ENCODE peak calls at places on chromosomes 11 and 22, in seven cellular contexts. D, S, I, R, A, N and E are unnamed samples.

GRCh38 chr11:70301191-70301590 is 30.7 kb downstream of the PPFIA1 start:
- DNase-seq in D (no peak), S (no peak), I (no peak), R (no peak), A (no peak), N (no peak), E (no peak)

GRCh38 chr22:18997925-18998315 is 61.8 kb upstream of the PRODH start:
- DNase-seq in D (no peak), S (no peak), I (no peak), R (no peak), A (no peak), N (no peak), E (no peak)

GRCh38 chr11:104713366-104713765 is 184.9 kb downstream of the CASP12 start:
- DNase-seq in D (no peak), S (no peak), I (no peak), R (no peak), A (no peak), N (no peak), E (no peak)

GRCh38 chr11:14614223-14614622 is 29.4 kb upstream of the PDE3B start:
- DNase-seq in D (no peak), S (no peak), I (no peak), R (no peak), A (no peak), N (no peak), E (no peak)

GRCh38 chr11:27263046-27263445 is 100.0 kb downstream of the CCDC34 start:
- DNase-seq in D (no peak), S (no peak), I (no peak), R (peak), A (no peak), N (no peak), E (no peak)

GRCh38 chr11:126756416-126756815 is 244.2 kb downstream of the KIRREL3 start:
- DNase-seq in D (no peak), S (no peak), I (no peak), R (no peak), A (no peak), N (no peak), E (no peak)

GRCh38 chr11:24068197-24068596 is 428.7 kb upstream of the LUZP2 start:
- DNase-seq in D (no peak), S (no peak), I (no peak), R (no peak), A (no peak), N (no peak), E (no peak)

GRCh38 chr22:28743852-28744251 is 2.0 kb downstream of the HSCB start:
- DNase-seq in D (no peak), S (no peak), I (no peak), R (no peak), A (no peak), N (no peak), E (no peak)

GRCh38 chr11:8809185-8809584 is 101.8 kb upstream of the AKIP1 start:
- DNase-seq in D (no peak), S (no peak), I (no peak), R (no peak), A (no peak), N (no peak), E (no peak)

GRCh38 chr22:42427211-42427610 is 5.0 kb downstream of the NFAM1 start:
- DNase-seq in D (no peak), S (no peak), I (no peak), R (no peak), A (no peak), N (no peak), E (no peak)

GRCh38 chr11:2655834-2656622 is 43.8 kb downstream of the KCNQ1OT1 start:
- DNase-seq in D (no peak), S (no peak), I (no peak), R (no peak), A (peak), N (no peak), E (no peak)

GRCh38 chr22:46862418-46863324 is 100.2 kb downstream of the TBC1D22A start:
- DNase-seq in D (no peak), S (no peak), I (no peak), R (no peak), A (no peak), N (no peak), E (no peak)

GRCh38 chr11:23288001-23288783 is 427.9 kb upstream of the CCDC179 start:
- DNase-seq in D (no peak), S (no peak), I (no peak), R (no peak), A (no peak), N (no peak), E (no peak)

GRCh38 chr22:36546932-36547331 is 18.0 kb upstream of the EIF3D start:
- DNase-seq in D (no peak), S (no peak), I (no peak), R (no peak), A (no peak), N (no peak), E (no peak)

GRCh38 chr11:2584434-2584811 is 115.4 kb downstream of the KCNQ1OT1 start:
- DNase-seq in D (no peak), S (no peak), I (no peak), R (no peak), A (no peak), N (no peak), E (no peak)

GRCh38 chr11:8196749-8197148 is 27.9 kb upstream of the RIC3 start:
- DNase-seq in D (no peak), S (no peak), I (no peak), R (no peak), A (no peak), N (no peak), E (no peak)

GRCh38 chr11:79940976-79941735 is 500.3 kb upstream of the TENM4 start:
- DNase-seq in D (no peak), S (no peak), I (no peak), R (no peak), A (no peak), N (no peak), E (no peak)

GRCh38 chr22:46618104-46618647 is 2.0 kb upstream of the GRAMD4 start:
- DNase-seq in D (no peak), S (no peak), I (no peak), R (no peak), A (no peak), N (no peak), E (no peak)

GRCh38 chr11:70624598-70624993 is 226.3 kb downstream of the CTTN start:
- DNase-seq in D (no peak), S (no peak), I (no peak), R (no peak), A (no peak), N (no peak), E (no peak)

GRCh38 chr11:35077709-35078695 is 61.0 kb upstream of the CD44 start:
- DNase-seq in D (no peak), S (no peak), I (no peak), R (no peak), A (no peak), N (no peak), E (no peak)

GRCh38 chr11:132300283-132300682 is 929.9 kb downstream of the NTM start:
- DNase-seq in D (no peak), S (no peak), I (no peak), R (no peak), A (no peak), N (no peak), E (no peak)

GRCh38 chr11:119316017-119316728 is 757 bp downstream of the MCAM start:
- DNase-seq in D (no peak), S (no peak), I (peak), R (no peak), A (peak), N (peak), E (peak)

GRCh38 chr11:68150029-68150428 is 28.8 kb upstream of the CHKA start:
- DNase-seq in D (no peak), S (peak), I (no peak), R (no peak), A (no peak), N (no peak), E (no peak)

GRCh38 chr11:68298659-68299516 is 13.5 kb upstream of the LRP5 start:
- DNase-seq in D (no peak), S (no peak), I (no peak), R (no peak), A (no peak), N (no peak), E (no peak)

GRCh38 chr22:19940536-19941364 is 822 bp upstream of the COMT start:
- DNase-seq in D (no peak), S (no peak), I (peak), R (no peak), A (no peak), N (no peak), E (no peak)

GRCh38 chr22:20065896-20066616 is 14.0 kb upstream of the DGCR8 start:
- DNase-seq in D (no peak), S (no peak), I (no peak), R (no peak), A (no peak), N (no peak), E (no peak)

GRCh38 chr11:126032374-126032773 is 30.3 kb downstream of the CDON start:
- DNase-seq in D (no peak), S (no peak), I (no peak), R (no peak), A (no peak), N (no peak), E (no peak)

GRCh38 chr11:108239076-108239475 is 16.2 kb downstream of the ATM start:
- DNase-seq in D (no peak), S (no peak), I (no peak), R (no peak), A (no peak), N (no peak), E (no peak)

GRCh38 chr11:110438017-110438416 is 8.3 kb downstream of the FDX1 start:
- DNase-seq in D (no peak), S (no peak), I (no peak), R (no peak), A (no peak), N (no peak), E (no peak)

GRCh38 chr11:92707665-92708064 is 261.8 kb upstream of the MTNR1B start:
- DNase-seq in D (no peak), S (no peak), I (no peak), R (no peak), A (no peak), N (no peak), E (no peak)

GRCh38 chr11:76459299-76459698 is 14.5 kb downstream of the EMSY start:
- DNase-seq in D (no peak), S (no peak), I (no peak), R (no peak), A (no peak), N (no peak), E (no peak)

GRCh38 chr11:59180168-59180567 is 8.2 kb downstream of the DTX4 start:
- DNase-seq in D (no peak), S (no peak), I (no peak), R (no peak), A (no peak), N (no peak), E (no peak)
- H3K27ac ChIP-seq in D (no peak), S (no peak), I (no peak), R (peak), A (peak), N (no peak), E (no peak)

DNA sequence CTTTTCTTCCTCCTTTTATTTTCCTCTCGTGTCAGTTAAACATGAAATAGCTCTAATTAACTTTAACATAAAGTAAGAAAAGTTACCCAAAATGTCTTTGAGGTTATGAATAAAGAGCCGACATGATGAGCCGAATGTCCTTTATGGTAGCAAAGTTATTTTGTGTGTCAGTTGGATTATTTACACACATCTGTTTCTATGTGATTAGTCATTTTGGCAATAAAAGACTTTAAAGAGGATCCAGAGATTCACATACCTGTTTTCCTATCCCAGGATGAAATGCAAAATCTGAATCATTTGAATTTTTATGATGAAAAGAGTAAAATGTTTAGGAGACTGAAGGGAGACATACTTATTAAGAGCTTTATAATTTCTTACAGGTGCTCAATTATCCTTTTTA is 34.0 kb upstream of the TECTA start:
- DNase-seq in D (no peak), S (no peak), I (no peak), R (no peak), A (no peak), N (no peak), E (no peak)
- H3K27ac ChIP-seq in D (no peak), S (no peak), I (no peak), R (no peak), A (no peak), N (no peak), E (no peak)

GRCh38 chr11:117792992-117793391 is 4.0 kb downstream of the DSCAML1 start:
- DNase-seq in D (no peak), S (no peak), I (no peak), R (no peak), A (no peak), N (no peak), E (no peak)

GRCh38 chr11:117794772-117795629 is 2.0 kb downstream of the DSCAML1 start:
- DNase-seq in D (no peak), S (no peak), I (no peak), R (no peak), A (no peak), N (no peak), E (no peak)

GRCh38 chr11:117794144-117794543 is 2.9 kb downstream of the DSCAML1 start:
- DNase-seq in D (no peak), S (no peak), I (no peak), R (no peak), A (no peak), N (no peak), E (no peak)

GRCh38 chr11:117793521-117793920 is 3.5 kb downstream of the DSCAML1 start:
- DNase-seq in D (no peak), S (no peak), I (no peak), R (no peak), A (no peak), N (no peak), E (no peak)

DNA sequence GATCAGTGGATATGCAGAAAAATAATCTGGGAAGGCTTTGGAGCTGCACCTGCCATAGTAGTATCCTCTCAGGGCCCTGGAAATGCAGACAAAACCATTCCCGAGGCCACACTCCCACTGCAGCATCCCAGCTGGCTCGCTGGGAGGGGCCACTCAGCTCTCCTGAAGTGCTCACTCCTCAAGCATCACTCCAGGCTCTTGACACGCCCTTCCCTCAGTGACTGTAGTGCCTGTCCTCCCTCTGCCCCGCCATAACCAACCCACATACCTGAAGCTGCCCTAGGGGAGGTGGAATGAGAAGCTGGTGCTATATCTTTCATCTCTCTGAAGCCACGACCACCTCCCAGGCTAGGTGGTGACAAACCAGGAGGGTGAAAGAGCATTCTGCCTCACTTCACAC is 4.8 kb downstream of the DSCAML1 start:
- DNase-seq in D (no peak), S (no peak), I (no peak), R (no peak), A (no peak), N (no peak), E (no peak)
- H3K27ac ChIP-seq in D (no peak), S (no peak), I (no peak), R (no peak), A (no peak), N (no peak), E (no peak)

GRCh38 chr11:124760205-124760652 is 1.9 kb downstream of the ESAM start:
- DNase-seq in D (peak), S (no peak), I (no peak), R (no peak), A (no peak), N (no peak), E (no peak)
- H3K27ac ChIP-seq in D (no peak), S (peak), I (peak), R (peak), A (peak), N (peak), E (peak)

GRCh38 chr11:12094872-12095800 is 15.3 kb upstream of the MICAL2 start:
- DNase-seq in D (no peak), S (peak), I (no peak), R (no peak), A (peak), N (no peak), E (peak)
- H3K27ac ChIP-seq in D (no peak), S (no peak), I (no peak), R (no peak), A (no peak), N (no peak), E (no peak)

GRCh38 chr11:3990406-3990805 is 104.2 kb upstream of the RRM1 start:
- DNase-seq in D (no peak), S (no peak), I (no peak), R (no peak), A (no peak), N (no peak), E (no peak)
- H3K27ac ChIP-seq in D (no peak), S (no peak), I (peak), R (no peak), A (no peak), N (no peak), E (no peak)

GRCh38 chr22:25282346-25282670 is 62.9 kb downstream of the CRYBB2 start:
- DNase-seq in D (no peak), S (no peak), I (no peak), R (no peak), A (no peak), N (no peak), E (no peak)

GRCh38 chr22:25281675-25282345 is 62.4 kb downstream of the CRYBB2 start:
- DNase-seq in D (peak), S (no peak), I (no peak), R (no peak), A (no peak), N (no peak), E (no peak)

DNA sequence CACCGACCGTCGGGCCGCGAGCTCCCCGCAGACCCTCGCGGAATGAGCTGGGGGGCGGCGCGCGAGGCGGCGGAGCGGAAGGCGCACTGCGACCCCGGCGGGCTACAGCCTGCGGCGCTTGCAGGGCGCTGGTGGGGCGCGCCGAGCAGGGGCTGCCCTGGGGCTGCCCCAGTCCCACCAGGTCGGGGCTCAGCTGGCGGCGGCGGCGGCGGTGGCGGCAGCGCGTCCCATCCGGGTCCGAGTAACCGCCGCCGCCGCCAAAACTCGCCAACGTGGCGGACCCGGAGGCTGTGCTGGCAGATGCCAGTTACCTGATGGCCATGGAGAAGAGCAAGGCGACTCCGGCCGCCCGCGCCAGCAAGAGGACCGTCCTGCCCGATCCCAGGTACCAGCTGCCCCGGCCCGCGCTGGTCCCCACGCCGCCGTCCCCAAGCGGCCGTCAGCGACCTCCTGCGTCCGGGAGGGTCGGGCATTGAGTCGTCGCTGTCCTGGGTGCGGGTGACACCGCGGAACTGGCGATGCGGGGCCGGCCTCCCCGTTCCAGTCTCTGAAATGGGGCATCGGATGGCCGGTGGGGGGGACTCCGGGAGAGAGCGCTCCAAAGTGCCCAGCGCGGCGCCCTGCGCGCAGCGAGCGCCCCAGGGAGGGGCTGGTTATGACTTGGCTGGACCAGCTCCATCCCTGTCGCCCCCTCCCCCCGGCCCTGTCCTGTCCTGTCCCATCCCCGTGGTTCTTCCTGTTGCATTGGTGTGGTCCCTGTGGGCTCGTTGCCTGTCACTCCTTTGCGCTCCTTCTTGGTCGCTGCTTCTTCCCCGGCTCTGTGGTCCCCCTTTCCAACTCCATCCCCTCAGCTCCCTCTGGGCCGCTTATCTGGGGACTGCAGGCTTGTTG is 63.5 kb downstream of the CRYBB2 start:
- DNase-seq in D (peak), S (no peak), I (no peak), R (no peak), A (no peak), N (no peak), E (no peak)
- H3K27ac ChIP-seq in D (no peak), S (no peak), I (no peak), R (no peak), A (no peak), N (no peak), E (no peak)

GRCh38 chr22:49480340-49480739 is 347.3 kb downstream of the BRD1 start:
- DNase-seq in D (no peak), S (no peak), I (no peak), R (no peak), A (no peak), N (no peak), E (no peak)

GRCh38 chr22:49479566-49479965 is 348.1 kb downstream of the BRD1 start:
- DNase-seq in D (no peak), S (no peak), I (no peak), R (no peak), A (no peak), N (no peak), E (peak)

GRCh38 chr22:49475253-49475652 is 352.4 kb downstream of the BRD1 start:
- DNase-seq in D (no peak), S (no peak), I (no peak), R (no peak), A (no peak), N (no peak), E (no peak)

GRCh38 chr22:49476176-49476575 is 351.5 kb downstream of the BRD1 start:
- DNase-seq in D (no peak), S (no peak), I (no peak), R (no peak), A (no peak), N (no peak), E (peak)

DNA sequence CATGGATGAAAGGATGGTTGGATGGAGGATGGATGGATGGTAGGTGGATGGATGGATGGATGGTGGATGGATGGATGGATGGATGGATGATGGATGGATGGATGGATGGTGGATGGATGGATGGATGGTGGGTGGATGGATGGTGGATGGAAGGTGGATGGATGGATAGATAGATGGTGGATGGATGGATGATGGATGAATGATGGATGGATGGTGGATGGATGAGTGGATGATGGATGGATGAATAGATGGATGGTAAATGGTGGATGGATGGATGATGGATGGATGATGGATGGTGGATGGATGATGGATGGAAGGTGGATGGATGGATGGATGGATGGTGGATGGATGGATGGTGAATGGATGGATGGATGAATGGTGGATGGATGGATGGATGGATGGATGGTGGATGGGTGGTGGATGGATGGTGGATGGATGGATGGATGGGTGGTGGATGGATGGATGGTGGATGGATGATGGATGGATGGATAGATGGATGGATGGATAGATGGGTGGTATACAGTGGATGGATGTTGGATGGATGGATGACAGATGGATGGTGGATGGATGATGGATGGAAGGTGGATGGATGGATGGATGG is 350.8 kb downstream of the BRD1 start:
- DNase-seq in D (no peak), S (no peak), I (no peak), R (no peak), A (no peak), N (no peak), E (peak)
- H3K27ac ChIP-seq in D (no peak), S (no peak), I (no peak), R (no peak), A (no peak), N (no peak), E (no peak)